ENCODE peak calls at places on chromosomes 12 and 14, in seven cellular contexts. A is activated T-helper 1 cell treated with Interleukin-2 at 50 U/mL for 16 hours; X is Calu3; L is stimulated activated CD4-positive, alpha-beta T cell treated with anti-CD3 and anti-CD28 coated beads, Interleukin-1b, Interleukin-23, amount 100 ng/mL, for 1 hour; M is IMR-90; S is type B pancreatic cell; D is T1000. W is an unnamed sample.

GRCh38 chr14:64965356-64966000 is 6.7 kb downstream of the RAB15 start:
- DNase-seq in A (no peak), X (no peak), L (no peak), M (no peak), S (no peak), D (no peak), W (no peak)

GRCh38 chr14:57326253-57326652 is 57.5 kb downstream of the AP5M1 start:
- DNase-seq in A (no peak), X (no peak), L (no peak), M (no peak), S (no peak), D (no peak), W (no peak)

GRCh38 chr14:30657606-30658163 is 35.6 kb downstream of the SCFD1 start:
- DNase-seq in A (no peak), X (no peak), L (no peak), M (peak), S (no peak), D (no peak), W (peak)

GRCh38 chr14:77181603-77182437 is at the start of gene TMEM63C:
- DNase-seq in A (peak), X (peak), L (no peak), M (no peak), S (peak), D (no peak), W (no peak)

GRCh38 chr12:108033091-108033490 is 96.0 kb upstream of the WSCD2 start:
- DNase-seq in A (no peak), X (no peak), L (no peak), M (no peak), S (no peak), D (no peak), W (no peak)

GRCh38 chr12:94550964-94551363 is 91.3 kb upstream of the CEP83 start:
- DNase-seq in A (no peak), X (no peak), L (no peak), M (no peak), S (no peak), D (no peak), W (no peak)

GRCh38 chr14:85528080-85528881 is 1.7 kb upstream of the FLRT2 start:
- DNase-seq in A (no peak), X (no peak), L (no peak), M (peak), S (no peak), D (peak), W (peak)

GRCh38 chr12:24045816-24046257 is 96.4 kb upstream of the SOX5 start:
- DNase-seq in A (no peak), X (no peak), L (no peak), M (peak), S (no peak), D (peak), W (peak)

GRCh38 chr12:109944975-109945374 is 44.9 kb downstream of the TCHP start:
- DNase-seq in A (no peak), X (no peak), L (no peak), M (peak), S (no peak), D (no peak), W (no peak)

GRCh38 chr14:100022772-100023451 is 42.3 kb upstream of the EVL start:
- DNase-seq in A (no peak), X (no peak), L (no peak), M (peak), S (no peak), D (no peak), W (peak)

GRCh38 chr12:95118788-95119179 is 45.4 kb upstream of the NR2C1 start:
- DNase-seq in A (no peak), X (no peak), L (no peak), M (peak), S (no peak), D (no peak), W (no peak)